ENCODE peak calls at places on chromosome 6, in five cellular contexts. A, J, Q, F and U are unnamed samples.

GRCh38 chr6:6825153-6825847 is 236.8 kb downstream of the LY86 start:
- DNase-seq in A (no peak), J (no peak), Q (no peak), F (no peak), U (no peak)

GRCh38 chr6:26258199-26258977 is 106.6 kb upstream of the BTN3A2 start:
- DNase-seq in A (no peak), J (no peak), Q (no peak), F (peak; percentile 8), U (no peak)

GRCh38 chr6:31490115-31490873 is 7.7 kb upstream of the MICB start:
- DNase-seq in A (no peak), J (no peak), Q (no peak), F (no peak), U (no peak)

GRCh38 chr6:53803081-53803860 is 8.5 kb downstream of the LRRC1 start:
- DNase-seq in A (peak; percentile 44), J (no peak), Q (no peak), F (no peak), U (no peak)

GRCh38 chr6:149864578-149865535 is 698 bp upstream of the LRP11 start:
- DNase-seq in A (peak; percentile 88), J (peak; percentile 40), Q (no peak), F (peak; percentile 76), U (no peak)

GRCh38 chr6:138692058-138692977 is 81.3 kb upstream of the CCDC28A start:
- DNase-seq in A (peak; percentile 71), J (peak; percentile 76), Q (peak; percentile 91), F (peak; percentile 73), U (peak; percentile 89)

GRCh38 chr6:37140145-37140544 is 29.8 kb upstream of the PIM1 start:
- DNase-seq in A (no peak), J (no peak), Q (no peak), F (no peak), U (no peak)

GRCh38 chr6:72084992-72085569 is 198.7 kb downstream of the RIMS1 start:
- DNase-seq in A (peak; percentile 22), J (no peak), Q (no peak), F (peak; percentile 45), U (no peak)

GRCh38 chr6:110523461-110524021 is 47.1 kb upstream of the SLC22A16 start:
- DNase-seq in A (peak; percentile 7), J (no peak), Q (no peak), F (no peak), U (no peak)

GRCh38 chr6:91534614-91535013 is 947.7 kb upstream of the MAP3K7 start:
- DNase-seq in A (no peak), J (no peak), Q (no peak), F (no peak), U (no peak)

GRCh38 chr6:166364480-166364879 is 18.3 kb downstream of the MPC1 start:
- DNase-seq in A (no peak), J (no peak), Q (no peak), F (no peak), U (no peak)

GRCh38 chr6:158038291-158039177 is 56.9 kb downstream of the SYNJ2 start:
- DNase-seq in A (no peak), J (no peak), Q (peak; percentile 66), F (no peak), U (peak; percentile 75)

GRCh38 chr6:127917766-127918165 is 16.9 kb upstream of the THEMIS start:
- DNase-seq in A (no peak), J (no peak), Q (no peak), F (no peak), U (no peak)

GRCh38 chr6:127918506-127919427 is 17.9 kb upstream of the THEMIS start:
- DNase-seq in A (no peak), J (no peak), Q (no peak), F (no peak), U (no peak)

DNA sequence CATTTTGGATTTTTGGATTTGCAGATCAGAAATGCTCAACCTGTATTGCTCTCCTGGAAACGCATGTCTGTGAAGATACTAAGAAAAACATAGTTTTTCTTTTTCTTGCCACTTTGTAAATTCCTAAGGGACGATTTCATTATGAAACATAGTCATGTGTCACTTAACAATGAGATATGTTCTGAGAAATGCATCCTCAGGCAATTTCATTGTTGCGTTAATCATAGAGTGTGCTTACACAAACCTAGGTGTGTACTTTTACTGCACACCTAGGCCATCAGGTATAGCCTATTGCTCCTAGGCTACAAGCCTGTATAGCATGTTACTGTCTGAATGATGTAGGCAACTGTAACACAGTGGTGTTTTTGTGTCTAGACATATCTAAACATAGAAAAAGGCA is 13.4 kb upstream of the THEMIS start:
- DNase-seq in A (no peak), J (no peak), Q (no peak), F (no peak), U (no peak)
- H3K9me3 ChIP-seq in A (no peaks in the 10 kb centered on the region), J (no peaks in the 10 kb centered on the region), Q (no peaks in the 10 kb centered on the region), F (no peaks in the 10 kb centered on the region), U (no peaks in the 10 kb centered on the region)

DNA sequence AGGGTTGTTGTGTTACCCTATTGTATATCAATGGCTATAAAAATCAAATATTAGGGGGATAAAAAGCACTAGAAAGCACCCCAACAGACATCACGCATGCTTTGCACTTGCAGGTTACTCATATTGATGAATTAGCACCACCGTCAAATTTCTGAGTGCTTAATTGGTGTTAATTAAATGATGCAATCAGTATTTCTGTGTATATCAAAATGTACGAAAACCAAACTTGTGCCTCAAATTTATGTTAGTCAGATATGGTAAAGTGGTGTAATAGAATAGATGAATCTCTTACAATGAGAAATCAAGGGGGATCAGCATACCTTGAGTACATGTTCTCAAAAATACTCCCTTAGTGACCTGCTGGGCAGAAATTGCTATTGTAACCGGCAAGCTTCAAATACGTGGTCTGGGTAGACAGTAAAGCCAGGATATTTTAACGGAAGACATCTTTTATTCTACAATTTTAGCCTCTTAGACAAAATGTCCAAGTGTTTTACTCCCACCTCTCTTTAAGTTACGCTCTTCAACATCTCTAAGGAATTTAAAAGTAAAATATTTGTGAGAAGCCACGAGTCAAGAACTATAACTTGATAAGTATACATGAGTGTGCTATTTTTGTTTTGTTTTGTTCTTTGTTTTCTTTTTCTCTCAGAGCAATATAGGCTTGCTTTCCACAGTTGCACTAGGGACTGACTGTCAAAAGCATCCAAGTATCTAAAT is 166.0 kb downstream of the QKI start:
- DNase-seq in A (no peak), J (no peak), Q (no peak), F (no peak), U (no peak)
- H3K9me3 ChIP-seq in A (no peaks in the 10 kb centered on the region), J (no peaks in the 10 kb centered on the region), Q (no peaks in the 10 kb centered on the region), F (no peaks in the 10 kb centered on the region), U (no peaks in the 10 kb centered on the region)

DNA sequence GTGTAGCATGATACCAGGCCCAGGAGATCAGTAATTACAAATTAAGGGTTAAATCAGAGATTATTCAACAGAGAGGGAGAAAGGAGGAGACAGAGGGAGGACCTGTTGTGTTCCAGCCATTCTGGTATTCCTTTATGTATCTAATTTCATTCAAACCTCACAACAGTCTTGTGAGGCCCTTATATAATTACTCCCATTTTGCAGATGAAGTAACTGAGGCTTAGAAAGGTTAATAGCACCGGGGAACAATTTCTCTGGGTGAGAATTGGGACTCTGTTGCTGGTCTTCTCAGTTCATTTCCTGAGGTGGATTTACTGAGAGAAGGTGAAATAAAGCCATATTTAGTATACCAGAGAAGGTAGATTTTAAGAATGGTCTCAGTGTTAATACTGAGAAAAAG is 66.6 kb downstream of the C6orf52 start:
- DNase-seq in A (no peak), J (no peak), Q (no peak), F (no peak), U (no peak)
- H3K9me3 ChIP-seq in A (no peaks in the 10 kb centered on the region), J (no peaks in the 10 kb centered on the region), Q (no peaks in the 10 kb centered on the region), F (no peaks in the 10 kb centered on the region), U (no peaks in the 10 kb centered on the region)

GRCh38 chr6:112330071-112330876 is 16.9 kb upstream of the RFPL4B start:
- DNase-seq in A (peak; percentile 15), J (no peak), Q (no peak), F (peak; percentile 31), U (no peak)
- H3K9me3 ChIP-seq in A (peaks cover 18% of the 10 kb centered on the region), J (no peaks in the 10 kb centered on the region), Q (no peaks in the 10 kb centered on the region), F (no peaks in the 10 kb centered on the region), U (no peaks in the 10 kb centered on the region)

GRCh38 chr6:14468656-14469321 is 351.2 kb downstream of the CD83 start:
- DNase-seq in A (no peak), J (no peak), Q (no peak), F (no peak), U (no peak)
- H3K9me3 ChIP-seq in A (peaks cover 4% of the 10 kb centered on the region), J (no peaks in the 10 kb centered on the region), Q (no peaks in the 10 kb centered on the region), F (no peaks in the 10 kb centered on the region), U (no peaks in the 10 kb centered on the region)